ENCODE peak calls at places on chromosomes 7 and 10, in five cellular contexts. O, S, J, C and N are unnamed samples.
A peak's percentile ranks its signal among the peaks of the same experiment; 100 is the strongest.

GRCh38 chr10:125726914-125727313 is 7.4 kb downstream of the EDRF1 start:
- ATAC-seq in O (peak; percentile 26), S (no peak), J (peak; percentile 26), C (peak; percentile 44), N (no peak)

GRCh38 chr10:132293416-132294195 is 14.1 kb downstream of the STK32C start:
- ATAC-seq in O (peak; percentile 3), S (no peak), J (peak; percentile 40), C (no peak), N (peak; percentile 39)

GRCh38 chr10:110357252-110357780 is 52.6 kb upstream of the SMNDC1 start:
- ATAC-seq in O (no peak), S (peak; percentile 12), J (peak; percentile 10), C (peak; percentile 22), N (peak; percentile 47)

GRCh38 chr10:88820990-88821389 is 18.5 kb downstream of the LIPM start:
- ATAC-seq in O (no peak), S (no peak), J (no peak), C (no peak), N (no peak)

GRCh38 chr10:44806895-44807294 is 104.2 kb upstream of the TMEM72 start:
- ATAC-seq in O (no peak), S (no peak), J (no peak), C (no peak), N (no peak)

GRCh38 chr7:23212395-23212794 is 30.5 kb downstream of the NUP42 start:
- ATAC-seq in O (no peak), S (no peak), J (no peak), C (no peak), N (no peak)

GRCh38 chr7:1181031-1181430 is 21.0 kb upstream of the ZFAND2A start:
- ATAC-seq in O (no peak), S (no peak), J (no peak), C (no peak), N (no peak)

GRCh38 chr7:100539436-100540006 is 518 bp downstream of the AGFG2 start:
- ATAC-seq in O (no peak), S (no peak), J (no peak), C (peak; percentile 4), N (no peak)

GRCh38 chr7:73615886-73616285 is 8.4 kb downstream of the MLXIPL start:
- ATAC-seq in O (no peak), S (no peak), J (no peak), C (no peak), N (no peak)
- TF ChIP-seq CTCF in O (no peak), S (no peak), J (no peak), C (no peak), N (no peak)

GRCh38 chr10:95327367-95327766 is 36.6 kb upstream of the PDLIM1 start:
- ATAC-seq in O (peak; percentile 75), S (no peak), J (peak; percentile 62), C (peak; percentile 67), N (peak; percentile 45)
- TF ChIP-seq CTCF in O (no peak), S (no peak), J (no peak), C (no peak), N (peak; percentile 22)

DNA sequence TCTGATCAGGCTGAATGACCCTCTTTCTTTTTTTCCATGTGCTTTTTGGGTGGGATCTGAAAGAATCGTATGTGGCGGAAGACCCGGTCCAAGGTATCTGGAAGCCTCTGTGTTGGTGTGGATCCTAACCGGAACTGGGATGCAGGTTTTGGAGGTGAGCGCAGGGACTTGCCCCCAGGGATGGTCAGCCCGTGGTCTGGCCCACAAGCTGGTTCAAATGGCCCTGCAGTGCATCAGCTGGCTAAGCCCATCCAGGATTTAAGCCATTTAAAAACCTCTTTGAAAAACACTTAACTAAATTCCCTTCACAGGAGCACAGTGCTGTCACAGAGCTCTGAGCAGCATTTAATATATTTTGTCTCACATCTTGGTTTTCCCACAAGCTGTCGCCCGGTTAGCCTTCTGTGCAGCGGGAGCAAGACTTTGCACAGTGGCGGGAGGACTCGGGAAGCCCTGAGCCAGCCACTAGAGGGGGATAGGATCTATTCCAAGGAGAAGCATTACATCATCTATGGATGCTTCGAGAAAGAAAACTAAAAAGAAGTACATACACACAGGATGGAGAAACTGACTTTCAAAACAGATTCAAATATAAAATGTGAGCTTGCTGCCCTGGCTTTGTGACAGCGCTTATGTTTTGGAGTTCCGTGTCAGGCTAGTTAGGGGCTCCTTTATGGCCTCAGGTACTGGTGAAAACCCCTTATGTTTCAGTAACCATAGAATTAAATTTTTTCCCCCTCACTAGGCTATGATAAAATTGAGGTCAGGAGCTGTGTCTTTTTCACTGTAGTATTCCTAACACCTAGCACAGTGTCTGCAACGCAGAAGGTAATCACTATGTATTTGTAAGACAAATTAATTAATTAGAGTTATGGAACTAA is 11.3 kb downstream of the CPA2 start:
- ATAC-seq in O (peak; percentile 77), S (no peak), J (peak; percentile 76), C (peak; percentile 45), N (peak; percentile 74)
- TF ChIP-seq CTCF in O (peak; percentile 68), S (no peak), J (peak; percentile 47), C (peak; percentile 19), N (peak; percentile 77)

DNA sequence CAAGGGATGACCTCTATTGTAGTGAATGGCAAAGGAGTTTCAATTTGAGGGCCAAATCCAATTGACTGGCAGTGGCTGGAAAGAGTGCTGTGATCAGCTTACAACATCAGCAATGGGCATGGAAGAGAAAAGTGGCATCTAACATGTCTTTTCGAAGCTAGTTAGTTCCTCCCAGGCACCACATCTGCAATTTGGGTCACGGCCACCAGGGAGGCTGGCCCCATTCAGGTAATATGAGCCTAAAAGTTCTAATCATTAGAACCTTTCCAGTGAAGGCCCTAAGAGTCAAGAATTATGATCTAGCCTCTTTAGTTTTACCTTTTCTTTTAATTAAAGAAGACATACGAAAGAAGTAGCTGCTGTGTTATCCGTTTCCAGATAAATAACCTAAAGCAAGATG is 17.3 kb downstream of the CRTAC1 start:
- ATAC-seq in O (no peak), S (no peak), J (no peak), C (no peak), N (no peak)
- TF ChIP-seq CTCF in O (no peak), S (no peak), J (no peak), C (no peak), N (no peak)

DNA sequence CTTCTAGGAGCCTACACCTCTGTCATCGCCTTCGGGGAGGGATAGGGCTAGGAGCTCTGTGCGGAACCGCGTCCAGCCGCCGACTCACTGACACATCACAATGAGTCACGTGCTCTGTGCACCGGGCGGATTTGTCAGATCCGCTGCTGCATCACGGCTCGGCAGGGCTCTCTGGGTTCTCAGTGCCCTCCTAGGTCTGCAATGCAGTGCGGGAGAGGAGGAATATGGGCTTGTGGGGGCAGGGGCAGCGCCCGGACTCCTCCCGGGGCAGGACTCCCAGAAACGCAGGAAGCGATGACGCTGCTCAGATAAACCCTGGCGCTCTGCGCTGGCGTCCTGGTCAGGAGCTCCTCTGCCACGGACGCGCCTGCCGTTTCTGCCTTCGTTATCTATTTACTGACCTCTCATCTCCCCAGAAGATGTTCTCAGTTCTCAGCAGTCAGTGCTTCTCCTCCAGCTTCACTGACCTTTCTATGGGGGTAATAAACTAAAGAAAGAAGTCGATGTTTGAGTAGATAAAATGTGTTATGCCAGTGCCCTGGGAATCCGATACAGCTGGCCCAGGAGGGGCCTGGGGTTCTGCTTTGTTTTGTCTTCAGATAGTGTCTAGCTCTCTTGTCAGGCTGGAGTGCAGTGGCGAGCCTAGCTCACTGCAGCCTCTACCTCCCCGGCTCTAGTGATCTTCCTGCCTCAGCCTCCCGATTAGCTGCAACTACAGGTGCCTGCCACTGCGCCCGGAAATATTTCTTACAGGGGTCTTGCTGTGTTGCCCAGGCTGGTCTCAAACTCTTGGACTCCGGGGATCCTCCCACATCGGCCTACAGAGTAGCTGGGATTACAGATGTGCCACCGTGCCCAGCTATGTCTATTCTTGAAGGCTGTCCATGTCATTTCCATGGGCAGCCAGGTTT is 22.8 kb upstream of the ITGB1 start:
- ATAC-seq in O (peak; percentile 98), S (peak; percentile 97), J (peak; percentile 96), C (peak; percentile 92), N (peak; percentile 97)
- TF ChIP-seq CTCF in O (no peak), S (no peak), J (no peak), C (no peak), N (peak; percentile 50)

GRCh38 chr10:33483124-33483794 is 148.8 kb upstream of the NRP1 start:
- ATAC-seq in O (no peak), S (no peak), J (no peak), C (no peak), N (no peak)

GRCh38 chr10:33485276-33485675 is 150.8 kb upstream of the NRP1 start:
- ATAC-seq in O (no peak), S (no peak), J (no peak), C (no peak), N (no peak)

GRCh38 chr10:33489606-33490176 is 155.2 kb upstream of the NRP1 start:
- ATAC-seq in O (no peak), S (no peak), J (peak; percentile 50), C (no peak), N (peak; percentile 46)

GRCh38 chr10:33484787-33485186 is 150.3 kb upstream of the NRP1 start:
- ATAC-seq in O (no peak), S (no peak), J (no peak), C (no peak), N (peak; percentile 69)

DNA sequence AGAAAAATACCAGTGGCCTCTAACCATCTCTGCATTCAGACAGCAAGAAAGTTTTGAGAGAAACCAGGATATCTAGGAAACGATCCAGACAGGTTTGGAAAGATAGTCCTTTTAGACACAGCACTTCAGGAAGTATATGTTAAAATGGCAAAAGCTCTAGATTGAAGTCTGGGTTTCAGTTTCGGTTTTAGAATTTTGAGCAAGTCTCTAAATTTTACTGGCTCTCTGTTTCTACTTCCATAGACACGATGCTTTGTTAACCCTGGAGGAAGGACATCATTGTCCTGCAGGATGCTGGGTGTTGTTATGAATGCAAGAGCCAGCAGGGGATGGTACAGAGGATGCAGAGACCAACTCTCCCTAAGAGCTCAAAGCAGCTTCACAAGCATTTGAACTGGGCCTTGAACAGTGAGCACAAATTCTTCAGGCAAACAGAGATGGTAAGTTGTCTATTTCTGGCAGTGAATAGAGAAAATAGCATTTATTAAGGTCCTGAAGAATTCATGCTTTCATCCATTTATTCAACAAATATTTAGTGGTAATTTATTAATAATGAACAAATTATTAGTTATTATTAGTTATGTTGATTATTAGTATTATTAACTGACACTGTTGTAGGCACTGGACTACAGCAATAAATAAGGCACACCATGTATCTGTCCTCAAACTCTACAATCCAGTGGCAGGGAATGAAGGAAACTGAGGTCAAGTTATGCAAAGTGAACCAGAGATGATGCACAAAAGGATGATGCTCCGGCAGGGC is 152.7 kb upstream of the NRP1 start:
- ATAC-seq in O (no peak), S (no peak), J (no peak), C (peak; percentile 29), N (no peak)
- TF ChIP-seq CTCF in O (no peak), S (no peak), J (no peak), C (no peak), N (no peak)